ENCODE peak calls at places on chromosomes 2 and 18, in nine cellular contexts. T is foreskin fibroblast, M is GM13977, V is hepatocyte, I is AG09319, B is HFFc6, X is PC-9, R is right atrium auricular region, W is uterus. J is an unnamed sample.

GRCh38 chr2:140338827-140339226 is 1558.6 kb upstream of the NXPH2 start:
- DNase-seq in T (no peak), M (no peak), R (no peak), B (no peak), V (no peak), W (no peak), I (no peak), X (no peak), J (no peak)

GRCh38 chr18:25921677-25922421 is 168.6 kb downstream of the SS18 start:
- DNase-seq in W (no peak), T (no peak), I (no peak), R (no peak), B (peak), V (peak), M (peak), X (no peak), J (no peak)

GRCh38 chr2:127607399-127607908 is 38.5 kb upstream of the GPR17 start:
- DNase-seq in R (no peak), V (no peak), I (no peak), M (no peak), T (no peak), X (no peak), B (no peak), W (no peak), J (peak)

GRCh38 chr2:189553689-189554088 is 26.9 kb downstream of the SLC40A1 start:
- DNase-seq in M (no peak), V (no peak), T (no peak), I (no peak), X (no peak), R (no peak), B (no peak), W (no peak), J (no peak)

GRCh38 chr2:236862961-236863728 is 222.5 kb upstream of the COPS8 start:
- DNase-seq in W (no peak), X (no peak), T (peak), I (peak), V (no peak), M (no peak), R (peak), B (peak), J (no peak)

GRCh38 chr2:207091928-207092327 is 73.8 kb downstream of the KLF7 start:
- DNase-seq in X (no peak), R (no peak), W (no peak), M (no peak), B (no peak), T (no peak), V (no peak), I (no peak), J (no peak)

GRCh38 chr2:228131833-228132232 is 49.7 kb downstream of the SPHKAP start:
- DNase-seq in I (no peak), V (no peak), B (no peak), W (no peak), T (no peak), X (no peak), R (no peak), M (no peak), J (no peak)

GRCh38 chr18:48833701-48834394 is 116.9 kb downstream of the SMAD7 start:
- DNase-seq in V (no peak), R (peak), T (no peak), M (peak), X (peak), I (no peak), W (peak), B (no peak), J (peak)

GRCh38 chr2:179239194-179239593 is 25.4 kb downstream of the SESTD1 start:
- DNase-seq in X (peak), R (no peak), V (peak), I (no peak), W (no peak), M (no peak), B (no peak), T (no peak), J (no peak)

GRCh38 chr2:112811841-112812306 is 24.7 kb downstream of the IL1B start:
- DNase-seq in T (peak), B (peak), M (no peak), X (no peak), R (no peak), V (peak), W (no peak), I (no peak), J (no peak)

GRCh38 chr2:166269322-166269721 is 106.4 kb downstream of the SCN9A start:
- DNase-seq in R (no peak), I (no peak), M (no peak), T (no peak), X (no peak), W (no peak), V (no peak), B (no peak), J (no peak)

GRCh38 chr2:8452296-8452695 is 229.6 kb upstream of the ID2 start:
- DNase-seq in T (no peak), I (no peak), M (no peak), R (peak), B (no peak), X (no peak), V (no peak), W (no peak), J (no peak)

GRCh38 chr2:72316774-72317173 is 169.1 kb upstream of the CYP26B1 start:
- DNase-seq in I (no peak), M (no peak), R (no peak), W (no peak), X (no peak), V (no peak), T (no peak), B (no peak), J (no peak)

GRCh38 chr18:66560092-66560491 is 43.8 kb downstream of the CDH19 start:
- DNase-seq in I (no peak), T (no peak), R (no peak), B (no peak), V (peak), X (peak), W (no peak), M (no peak), J (no peak)

GRCh38 chr18:58557013-58557435 is 71.9 kb downstream of the ALPK2 start:
- DNase-seq in I (no peak), M (no peak), T (no peak), V (no peak), B (no peak), W (no peak), R (no peak), X (no peak), J (no peak)

GRCh38 chr2:233082934-233083755 is 23.0 kb downstream of the INPP5D start:
- DNase-seq in R (no peak), T (no peak), W (no peak), I (no peak), X (no peak), V (no peak), B (no peak), M (no peak), J (peak)

GRCh38 chr2:105450495-105450894 is 51.6 kb upstream of the FHL2 start:
- DNase-seq in X (no peak), T (no peak), W (no peak), R (peak), I (no peak), V (no peak), B (no peak), M (no peak), J (no peak)

GRCh38 chr2:74502720-74503505 is 3.5 kb upstream of the LBX2 start:
- DNase-seq in X (no peak), T (peak), R (peak), M (peak), V (peak), I (peak), B (peak), W (peak), J (no peak)

GRCh38 chr2:62765619-62766376 is 60.3 kb downstream of the EHBP1 start:
- DNase-seq in W (no peak), R (no peak), I (no peak), M (no peak), V (no peak), T (no peak), X (no peak), B (no peak), J (no peak)

GRCh38 chr2:203177361-203177760 is 61.5 kb upstream of the CYP20A1 start:
- DNase-seq in R (no peak), I (no peak), X (no peak), M (no peak), W (no peak), T (no peak), B (no peak), V (no peak), J (no peak)

GRCh38 chr2:33365264-33365663 is 111.2 kb upstream of the RASGRP3 start:
- DNase-seq in V (no peak), M (no peak), R (no peak), W (no peak), I (no peak), T (no peak), B (no peak), X (no peak), J (no peak)

GRCh38 chr2:28269019-28269784 is 123.5 kb upstream of the FOSL2 start:
- DNase-seq in X (peak), V (peak), I (no peak), M (no peak), R (no peak), B (peak), T (no peak), W (no peak), J (no peak)

GRCh38 chr2:175154670-175155082 is 13.3 kb downstream of the ATF2 start:
- DNase-seq in T (peak), M (peak), W (no peak), X (peak), V (no peak), I (peak), R (no peak), B (peak), J (no peak)

GRCh38 chr2:147030966-147031760 is 813.7 kb upstream of the ACVR2A start:
- DNase-seq in B (no peak), T (peak), V (peak), X (peak), W (no peak), I (no peak), R (no peak), M (no peak), J (no peak)

GRCh38 chr2:232632904-232633412 is 446 bp upstream of the EFHD1 start:
- DNase-seq in R (no peak), W (peak), I (no peak), X (no peak), T (peak), M (no peak), V (peak), B (no peak), J (no peak)

GRCh38 chr18:79525556-79526467 is 130.1 kb downstream of the NFATC1 start:
- DNase-seq in B (no peak), I (no peak), M (no peak), R (peak), W (peak), T (no peak), X (no peak), V (peak), J (peak)

GRCh38 chr18:6069103-6069502 is 173.8 kb upstream of the TMEM200C start:
- DNase-seq in X (no peak), V (no peak), B (no peak), R (no peak), M (no peak), I (no peak), T (no peak), W (no peak), J (no peak)

GRCh38 chr2:88903744-88904353 is 212.4 kb downstream of the RPIA start:
- DNase-seq in M (no peak), V (no peak), W (no peak), R (no peak), T (peak), I (no peak), X (no peak), B (peak), J (no peak)

GRCh38 chr2:7037340-7038333 is 120.4 kb downstream of the RNF144A start:
- DNase-seq in T (peak), R (no peak), V (peak), X (no peak), M (peak), W (peak), I (peak), B (no peak), J (no peak)

GRCh38 chr2:138359532-138359931 is 142.0 kb upstream of the SPOPL start:
- DNase-seq in X (no peak), M (no peak), R (no peak), B (no peak), T (no peak), W (no peak), I (no peak), V (no peak), J (no peak)

GRCh38 chr2:120541553-120541932 is 194.1 kb upstream of the GLI2 start:
- DNase-seq in I (no peak), R (no peak), B (no peak), X (no peak), V (no peak), M (no peak), W (no peak), T (no peak), J (peak)

GRCh38 chr2:130720528-130720927 is 8.3 kb upstream of the GPR148 start:
- DNase-seq in V (no peak), M (no peak), R (no peak), B (no peak), X (no peak), T (no peak), W (no peak), I (no peak), J (no peak)

GRCh38 chr18:183769-184168 is 25.4 kb downstream of the USP14 start:
- DNase-seq in R (no peak), T (no peak), B (no peak), V (no peak), M (no peak), I (no peak), W (no peak), X (no peak), J (no peak)

GRCh38 chr2:98761267-98761781 is 30.4 kb upstream of the MGAT4A start:
- DNase-seq in X (no peak), W (no peak), R (no peak), T (no peak), M (no peak), I (no peak), V (no peak), B (no peak), J (no peak)

GRCh38 chr2:112181571-112182290 is 43.5 kb downstream of the FBLN7 start:
- DNase-seq in T (no peak), W (no peak), X (no peak), M (no peak), I (no peak), R (no peak), V (peak), B (no peak), J (no peak)

GRCh38 chr18:24397131-24397693 is 412 bp downstream of the OSBPL1A start:
- DNase-seq in B (peak), I (peak), V (peak), X (peak), T (peak), R (peak), M (peak), W (peak), J (no peak)

GRCh38 chr2:218125626-218126080 is at the start of gene CXCR2:
- DNase-seq in W (no peak), X (no peak), T (no peak), B (no peak), I (no peak), V (no peak), M (no peak), R (no peak), J (no peak)

GRCh38 chr2:45915523-45915922 is 264.0 kb downstream of the PRKCE start:
- DNase-seq in R (no peak), W (no peak), X (no peak), I (no peak), V (no peak), B (no peak), M (no peak), T (no peak), J (no peak)
- TF ChIP-seq CTCF in R (no peak), W (no peak), X (no peak), I (no peak), V (no peak), B (no peak), M (no peak), T (no peak), J (no peak)

DNA sequence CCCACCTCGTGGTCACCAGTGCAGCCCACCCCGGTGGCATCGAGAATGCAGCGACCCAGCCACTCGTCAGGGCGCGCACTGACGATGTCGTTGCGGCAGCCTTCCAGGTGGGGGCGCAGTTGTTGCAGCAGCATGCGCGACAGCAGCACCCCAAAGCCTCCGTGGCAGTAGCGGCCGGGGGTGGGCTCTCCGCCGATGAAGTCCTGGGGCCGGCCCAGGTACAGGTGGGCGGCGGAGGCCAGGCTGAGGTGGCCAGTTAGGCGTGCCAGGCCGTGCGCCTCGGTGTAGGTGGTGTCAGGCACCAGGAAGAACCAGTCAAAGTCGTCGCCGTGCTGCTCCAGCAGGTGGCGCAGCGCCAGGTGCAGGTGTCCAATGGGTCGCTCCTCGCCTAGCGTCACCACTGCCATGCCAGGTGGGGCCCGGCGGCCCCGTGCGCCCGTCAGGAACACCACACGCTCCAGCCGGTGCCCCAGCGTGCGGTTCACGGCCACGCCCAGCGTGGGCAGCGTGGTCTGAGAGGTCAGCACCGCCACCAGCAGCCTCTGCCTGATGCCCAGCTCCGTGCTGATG is 1.9 kb downstream of the CHPF start:
- DNase-seq in R (peak), M (peak), I (no peak), B (peak), W (peak), V (peak), X (peak), T (no peak), J (no peak)
- TF ChIP-seq CTCF in R (peak), M (peak), I (peak), B (peak), W (peak), V (peak), X (peak), T (peak), J (peak)

DNA sequence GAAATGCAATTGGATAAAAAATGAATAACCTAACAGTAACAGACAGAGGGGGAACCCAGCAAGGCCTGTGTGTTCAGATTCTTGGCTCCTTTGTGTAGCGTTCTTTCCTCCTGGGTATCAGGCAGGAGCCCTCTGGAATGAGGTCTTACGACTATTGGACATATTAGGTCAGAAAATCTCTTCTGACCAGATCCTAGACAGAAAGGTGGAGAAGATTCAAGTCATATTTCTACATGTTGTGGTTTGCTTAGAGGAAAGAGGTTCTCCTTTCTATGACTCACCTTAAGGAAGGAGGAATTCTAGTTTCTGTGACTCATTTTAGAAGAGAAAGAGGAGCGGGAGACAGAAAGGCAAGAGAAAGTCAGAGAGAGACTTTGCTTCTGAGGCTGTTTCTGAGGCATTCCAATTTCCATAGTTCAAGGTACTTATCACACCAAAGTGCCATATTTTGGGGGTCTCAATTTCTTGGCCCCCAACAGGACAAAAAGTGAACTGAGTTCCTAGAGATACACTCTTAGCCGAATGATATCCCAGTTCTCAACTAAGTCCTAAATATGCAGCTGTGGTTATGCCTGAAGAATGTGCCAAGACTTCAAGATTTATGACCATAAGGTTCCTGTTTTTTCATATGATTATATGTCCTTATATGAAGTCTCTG is 618.6 kb downstream of the ZEB2 start:
- DNase-seq in B (peak), W (no peak), T (peak), X (peak), V (peak), I (peak), R (no peak), M (no peak), J (no peak)
- TF ChIP-seq CTCF in B (peak), W (no peak), T (no peak), X (no peak), V (no peak), I (no peak), R (no peak), M (no peak), J (peak)

GRCh38 chr2:176423819-176424218 is 154.6 kb downstream of the MTX2 start:
- DNase-seq in M (no peak), X (no peak), W (no peak), R (no peak), B (no peak), I (no peak), T (no peak), V (peak), J (no peak)
- TF ChIP-seq CTCF in M (no peak), X (no peak), W (no peak), R (no peak), B (no peak), I (no peak), T (no peak), V (no peak), J (no peak)

GRCh38 chr2:100870652-100871531 is 51.0 kb downstream of the NPAS2 start:
- DNase-seq in R (no peak), W (no peak), B (no peak), M (no peak), T (no peak), X (no peak), I (no peak), V (no peak), J (no peak)
- TF ChIP-seq CTCF in R (no peak), W (no peak), B (peak), M (no peak), T (peak), X (peak), I (peak), V (no peak), J (peak)

GRCh38 chr2:42809876-42810125 is 17.4 kb upstream of the HAAO start:
- DNase-seq in M (no peak), W (peak), R (peak), V (peak), B (peak), T (peak), X (peak), I (peak), J (no peak)
- TF ChIP-seq CTCF in M (peak), W (peak), R (peak), V (no peak), B (peak), T (no peak), X (no peak), I (no peak), J (peak)

GRCh38 chr18:37270666-37271052 is 294.9 kb downstream of the CELF4 start:
- DNase-seq in W (no peak), X (no peak), V (no peak), M (no peak), B (no peak), R (no peak), T (no peak), I (no peak), J (no peak)
- TF ChIP-seq CTCF in W (no peak), X (no peak), V (no peak), M (no peak), B (no peak), R (no peak), T (no peak), I (no peak), J (no peak)

J was measured in chondrocyte.